ENCODE peak calls at places on chromosome 10, in ten cellular contexts. One of them, this sample, is unnamed.

GRCh38 chr10:43667317-43667731 is 18.6 kb upstream of the ZNF32 start:
- DNase-seq in left kidney: peak
- DNase-seq in mammary epithelial cell: no peak
- DNase-seq in anterior cingulate cortex: no peak
- DNase-seq in tibial nerve: no peak
- DNase-seq in MV-4-11: no peak
- DNase-seq in GF-D8: no peak
- DNase-seq in sciatic nerve: no peak
- DNase-seq in stimulated activated CD8-positive, alpha-beta memory T cell treated with anti-CD3 and anti-CD28 coated beads, Interleukin-7, amount 100 ng/mL, for 1 hour: no peak
- DNase-seq in pons: no peak
- DNase-seq in this sample: peak

GRCh38 chr10:50469288-50469687 is 154.5 kb downstream of the SGMS1 start:
- DNase-seq in anterior cingulate cortex: no peak
- DNase-seq in sciatic nerve: no peak
- DNase-seq in stimulated activated CD8-positive, alpha-beta memory T cell treated with anti-CD3 and anti-CD28 coated beads, Interleukin-7, amount 100 ng/mL, for 1 hour: no peak
- DNase-seq in MV-4-11: no peak
- DNase-seq in GF-D8: no peak
- DNase-seq in left kidney: no peak
- DNase-seq in mammary epithelial cell: no peak
- DNase-seq in tibial nerve: no peak
- DNase-seq in pons: no peak
- DNase-seq in this sample: no peak

GRCh38 chr10:100669616-100670015 is 75.8 kb upstream of the PAX2 start:
- DNase-seq in sciatic nerve: no peak
- DNase-seq in tibial nerve: no peak
- DNase-seq in stimulated activated CD8-positive, alpha-beta memory T cell treated with anti-CD3 and anti-CD28 coated beads, Interleukin-7, amount 100 ng/mL, for 1 hour: no peak
- DNase-seq in mammary epithelial cell: no peak
- DNase-seq in MV-4-11: no peak
- DNase-seq in left kidney: no peak
- DNase-seq in anterior cingulate cortex: no peak
- DNase-seq in GF-D8: no peak
- DNase-seq in pons: no peak
- DNase-seq in this sample: no peak

GRCh38 chr10:98478430-98479222 is 31.9 kb upstream of the HPS1 start:
- DNase-seq in tibial nerve: no peak
- DNase-seq in GF-D8: no peak
- DNase-seq in stimulated activated CD8-positive, alpha-beta memory T cell treated with anti-CD3 and anti-CD28 coated beads, Interleukin-7, amount 100 ng/mL, for 1 hour: no peak
- DNase-seq in left kidney: no peak
- DNase-seq in pons: no peak
- DNase-seq in anterior cingulate cortex: no peak
- DNase-seq in sciatic nerve: no peak
- DNase-seq in mammary epithelial cell: no peak
- DNase-seq in MV-4-11: no peak
- DNase-seq in this sample: no peak

GRCh38 chr10:50614444-50615137 is 9.2 kb downstream of the SGMS1 start:
- DNase-seq in pons: no peak
- DNase-seq in tibial nerve: no peak
- DNase-seq in left kidney: peak
- DNase-seq in sciatic nerve: no peak
- DNase-seq in GF-D8: no peak
- DNase-seq in mammary epithelial cell: no peak
- DNase-seq in stimulated activated CD8-positive, alpha-beta memory T cell treated with anti-CD3 and anti-CD28 coated beads, Interleukin-7, amount 100 ng/mL, for 1 hour: no peak
- DNase-seq in anterior cingulate cortex: no peak
- DNase-seq in MV-4-11: no peak
- DNase-seq in this sample: no peak

GRCh38 chr10:26435852-26436251 is 2.3 kb upstream of the APBB1IP start:
- DNase-seq in left kidney: no peak
- DNase-seq in mammary epithelial cell: no peak
- DNase-seq in GF-D8: no peak
- DNase-seq in MV-4-11: no peak
- DNase-seq in tibial nerve: no peak
- DNase-seq in stimulated activated CD8-positive, alpha-beta memory T cell treated with anti-CD3 and anti-CD28 coated beads, Interleukin-7, amount 100 ng/mL, for 1 hour: no peak
- DNase-seq in pons: no peak
- DNase-seq in anterior cingulate cortex: no peak
- DNase-seq in sciatic nerve: no peak
- DNase-seq in this sample: no peak

GRCh38 chr10:3848768-3849643 is 64.0 kb upstream of the KLF6 start:
- DNase-seq in MV-4-11: no peak
- DNase-seq in left kidney: no peak
- DNase-seq in sciatic nerve: no peak
- DNase-seq in mammary epithelial cell: peak
- DNase-seq in tibial nerve: no peak
- DNase-seq in stimulated activated CD8-positive, alpha-beta memory T cell treated with anti-CD3 and anti-CD28 coated beads, Interleukin-7, amount 100 ng/mL, for 1 hour: no peak
- DNase-seq in anterior cingulate cortex: no peak
- DNase-seq in pons: peak
- DNase-seq in GF-D8: no peak
- DNase-seq in this sample: no peak

GRCh38 chr10:6200588-6201510 is 1.9 kb upstream of the PFKFB3 start:
- DNase-seq in MV-4-11: no peak
- DNase-seq in tibial nerve: no peak
- DNase-seq in mammary epithelial cell: peak
- DNase-seq in anterior cingulate cortex: no peak
- DNase-seq in stimulated activated CD8-positive, alpha-beta memory T cell treated with anti-CD3 and anti-CD28 coated beads, Interleukin-7, amount 100 ng/mL, for 1 hour: peak
- DNase-seq in GF-D8: no peak
- DNase-seq in pons: no peak
- DNase-seq in left kidney: peak
- DNase-seq in sciatic nerve: no peak
- DNase-seq in this sample: peak

GRCh38 chr10:110978204-110978603 is 58.8 kb downstream of the SHOC2 start:
- DNase-seq in anterior cingulate cortex: no peak
- DNase-seq in mammary epithelial cell: no peak
- DNase-seq in stimulated activated CD8-positive, alpha-beta memory T cell treated with anti-CD3 and anti-CD28 coated beads, Interleukin-7, amount 100 ng/mL, for 1 hour: no peak
- DNase-seq in tibial nerve: no peak
- DNase-seq in GF-D8: no peak
- DNase-seq in sciatic nerve: no peak
- DNase-seq in pons: no peak
- DNase-seq in MV-4-11: no peak
- DNase-seq in left kidney: no peak
- DNase-seq in this sample: no peak

GRCh38 chr10:12539350-12540164 is 190.2 kb downstream of the CAMK1D start:
- DNase-seq in pons: no peak
- DNase-seq in sciatic nerve: no peak
- DNase-seq in anterior cingulate cortex: no peak
- DNase-seq in GF-D8: no peak
- DNase-seq in mammary epithelial cell: no peak
- DNase-seq in left kidney: no peak
- DNase-seq in tibial nerve: no peak
- DNase-seq in MV-4-11: no peak
- DNase-seq in stimulated activated CD8-positive, alpha-beta memory T cell treated with anti-CD3 and anti-CD28 coated beads, Interleukin-7, amount 100 ng/mL, for 1 hour: no peak
- DNase-seq in this sample: no peak

GRCh38 chr10:132257271-132257670 is 50.5 kb downstream of the STK32C start:
- DNase-seq in MV-4-11: peak
- DNase-seq in pons: no peak
- DNase-seq in tibial nerve: no peak
- DNase-seq in left kidney: no peak
- DNase-seq in stimulated activated CD8-positive, alpha-beta memory T cell treated with anti-CD3 and anti-CD28 coated beads, Interleukin-7, amount 100 ng/mL, for 1 hour: no peak
- DNase-seq in anterior cingulate cortex: no peak
- DNase-seq in GF-D8: no peak
- DNase-seq in mammary epithelial cell: peak
- DNase-seq in sciatic nerve: no peak
- DNase-seq in this sample: no peak

GRCh38 chr10:25175527-25176420 is 973 bp downstream of the GPR158 start:
- DNase-seq in left kidney: peak
- DNase-seq in mammary epithelial cell: no peak
- DNase-seq in tibial nerve: no peak
- DNase-seq in anterior cingulate cortex: no peak
- DNase-seq in stimulated activated CD8-positive, alpha-beta memory T cell treated with anti-CD3 and anti-CD28 coated beads, Interleukin-7, amount 100 ng/mL, for 1 hour: no peak
- DNase-seq in sciatic nerve: no peak
- DNase-seq in GF-D8: no peak
- DNase-seq in MV-4-11: no peak
- DNase-seq in pons: no peak
- DNase-seq in this sample: peak

GRCh38 chr10:49012603-49013002 is 73.0 kb upstream of the LRRC18 start:
- DNase-seq in GF-D8: no peak
- DNase-seq in tibial nerve: no peak
- DNase-seq in left kidney: no peak
- DNase-seq in sciatic nerve: no peak
- DNase-seq in MV-4-11: no peak
- DNase-seq in pons: no peak
- DNase-seq in mammary epithelial cell: no peak
- DNase-seq in anterior cingulate cortex: no peak
- DNase-seq in stimulated activated CD8-positive, alpha-beta memory T cell treated with anti-CD3 and anti-CD28 coated beads, Interleukin-7, amount 100 ng/mL, for 1 hour: no peak
- DNase-seq in this sample: no peak

GRCh38 chr10:10891437-10891836 is 126.2 kb upstream of the CELF2 start:
- DNase-seq in pons: no peak
- DNase-seq in GF-D8: no peak
- DNase-seq in tibial nerve: no peak
- DNase-seq in anterior cingulate cortex: no peak
- DNase-seq in sciatic nerve: no peak
- DNase-seq in MV-4-11: peak
- DNase-seq in stimulated activated CD8-positive, alpha-beta memory T cell treated with anti-CD3 and anti-CD28 coated beads, Interleukin-7, amount 100 ng/mL, for 1 hour: no peak
- DNase-seq in left kidney: peak
- DNase-seq in mammary epithelial cell: no peak
- DNase-seq in this sample: no peak

GRCh38 chr10:103718247-103718620 is 137.1 kb downstream of the SH3PXD2A start:
- DNase-seq in sciatic nerve: no peak
- DNase-seq in left kidney: no peak
- DNase-seq in tibial nerve: no peak
- DNase-seq in stimulated activated CD8-positive, alpha-beta memory T cell treated with anti-CD3 and anti-CD28 coated beads, Interleukin-7, amount 100 ng/mL, for 1 hour: no peak
- DNase-seq in pons: no peak
- DNase-seq in mammary epithelial cell: no peak
- DNase-seq in MV-4-11: no peak
- DNase-seq in GF-D8: no peak
- DNase-seq in anterior cingulate cortex: no peak
- DNase-seq in this sample: no peak

GRCh38 chr10:16505168-16505567 is 16.5 kb downstream of the C1QL3 start:
- DNase-seq in stimulated activated CD8-positive, alpha-beta memory T cell treated with anti-CD3 and anti-CD28 coated beads, Interleukin-7, amount 100 ng/mL, for 1 hour: no peak
- DNase-seq in tibial nerve: no peak
- DNase-seq in GF-D8: no peak
- DNase-seq in mammary epithelial cell: no peak
- DNase-seq in anterior cingulate cortex: no peak
- DNase-seq in MV-4-11: peak
- DNase-seq in left kidney: no peak
- DNase-seq in pons: no peak
- DNase-seq in sciatic nerve: no peak
- DNase-seq in this sample: no peak

GRCh38 chr10:24642921-24643678 is 80.6 kb downstream of the ARHGAP21 start:
- DNase-seq in sciatic nerve: no peak
- DNase-seq in anterior cingulate cortex: no peak
- DNase-seq in pons: peak
- DNase-seq in tibial nerve: no peak
- DNase-seq in stimulated activated CD8-positive, alpha-beta memory T cell treated with anti-CD3 and anti-CD28 coated beads, Interleukin-7, amount 100 ng/mL, for 1 hour: no peak
- DNase-seq in MV-4-11: peak
- DNase-seq in left kidney: peak
- DNase-seq in mammary epithelial cell: peak
- DNase-seq in GF-D8: peak
- DNase-seq in this sample: peak

This sample was measured in globus pallidus.